ENCODE peak calls at places on chromosomes 13 and 19, in five cellular contexts. Q is K562, O is GM23248, A is PC-9, V is GM12878. C is an unnamed sample. For H3K4me1, the result is how much of the 10 kb centered on the place peaks cover.

GRCh38 chr19:45323671-45324081 is 1.0 kb upstream of the CKM start:
- DNase-seq in Q (no peak), O (peak), A (no peak), V (no peak), C (no peak)

GRCh38 chr13:42892760-42893159 is 99.3 kb downstream of the EPSTI1 start:
- DNase-seq in Q (no peak), O (peak), A (peak), V (no peak), C (peak)

GRCh38 chr19:11639245-11639601 is 41.9 kb downstream of the ZNF627 start:
- DNase-seq in Q (no peak), O (no peak), A (no peak), V (no peak), C (no peak)

GRCh38 chr13:71316964-71317363 is 550.0 kb downstream of the DACH1 start:
- DNase-seq in Q (no peak), O (no peak), A (no peak), V (no peak), C (no peak)

GRCh38 chr13:59424661-59425060 is 739.1 kb downstream of the DIAPH3 start:
- DNase-seq in Q (no peak), O (peak), A (no peak), V (no peak), C (peak)

GRCh38 chr13:94267581-94267980 is 211.9 kb downstream of the DCT start:
- DNase-seq in Q (no peak), O (no peak), A (no peak), V (no peak), C (no peak)

GRCh38 chr13:51728972-51729371 is 75.0 kb downstream of the DHRS12 start:
- DNase-seq in Q (no peak), O (peak), A (no peak), V (no peak), C (peak)

GRCh38 chr19:5881543-5882299 is 11.4 kb upstream of the FUT5 start:
- DNase-seq in Q (no peak), O (no peak), A (no peak), V (no peak), C (no peak)

GRCh38 chr19:15421726-15422260 is 3.0 kb upstream of the AKAP8L start:
- DNase-seq in Q (no peak), O (no peak), A (no peak), V (no peak), C (peak)

GRCh38 chr13:52084971-52085370 is 43.9 kb downstream of the NEK5 start:
- DNase-seq in Q (no peak), O (no peak), A (no peak), V (no peak), C (no peak)

GRCh38 chr13:81610613-81611012 is 1269.7 kb upstream of the SPRY2 start:
- DNase-seq in Q (no peak), O (no peak), A (no peak), V (no peak), C (no peak)

DNA sequence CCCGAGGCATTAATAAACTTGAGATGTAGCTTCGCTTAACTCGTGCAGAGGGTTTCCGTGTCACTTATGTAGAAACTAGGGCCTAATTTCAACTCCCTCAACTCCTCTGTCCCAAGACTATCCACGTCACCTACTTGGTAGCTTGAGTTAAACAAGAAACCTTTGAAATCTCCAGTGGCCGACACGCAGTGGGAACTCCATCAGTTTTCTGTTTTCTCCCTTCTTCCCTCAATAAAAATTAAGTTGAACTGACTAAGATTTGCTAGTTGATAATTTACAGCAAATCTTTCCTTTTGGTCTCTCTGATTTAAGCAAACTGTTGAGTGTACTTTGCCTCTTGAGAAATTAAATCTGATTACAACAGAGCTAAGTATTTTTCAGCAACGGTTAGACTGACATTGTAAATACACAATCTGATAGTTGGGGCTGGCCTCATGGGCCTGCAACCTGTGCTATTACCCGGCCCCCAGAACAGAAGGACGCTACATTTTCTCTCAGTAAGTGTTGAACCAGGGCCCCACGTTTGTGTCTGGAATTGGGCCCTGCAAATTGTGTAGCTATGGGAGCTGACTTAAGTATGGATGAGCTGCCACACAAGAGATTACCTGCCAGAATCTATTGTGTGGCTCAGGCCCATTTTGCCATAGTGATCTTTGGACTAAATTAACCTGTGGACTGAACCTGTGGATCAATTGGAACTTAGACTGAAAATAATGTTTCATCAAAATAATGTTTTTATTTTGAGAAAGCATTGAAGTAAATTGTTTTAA is 692 bp upstream of the ESD start:
- DNase-seq in Q (peak), O (peak), A (no peak), V (no peak), C (no peak)
- H3K4me1 ChIP-seq in Q (under half), O (under half), A (under half), V (under half), C (under half)

DNA sequence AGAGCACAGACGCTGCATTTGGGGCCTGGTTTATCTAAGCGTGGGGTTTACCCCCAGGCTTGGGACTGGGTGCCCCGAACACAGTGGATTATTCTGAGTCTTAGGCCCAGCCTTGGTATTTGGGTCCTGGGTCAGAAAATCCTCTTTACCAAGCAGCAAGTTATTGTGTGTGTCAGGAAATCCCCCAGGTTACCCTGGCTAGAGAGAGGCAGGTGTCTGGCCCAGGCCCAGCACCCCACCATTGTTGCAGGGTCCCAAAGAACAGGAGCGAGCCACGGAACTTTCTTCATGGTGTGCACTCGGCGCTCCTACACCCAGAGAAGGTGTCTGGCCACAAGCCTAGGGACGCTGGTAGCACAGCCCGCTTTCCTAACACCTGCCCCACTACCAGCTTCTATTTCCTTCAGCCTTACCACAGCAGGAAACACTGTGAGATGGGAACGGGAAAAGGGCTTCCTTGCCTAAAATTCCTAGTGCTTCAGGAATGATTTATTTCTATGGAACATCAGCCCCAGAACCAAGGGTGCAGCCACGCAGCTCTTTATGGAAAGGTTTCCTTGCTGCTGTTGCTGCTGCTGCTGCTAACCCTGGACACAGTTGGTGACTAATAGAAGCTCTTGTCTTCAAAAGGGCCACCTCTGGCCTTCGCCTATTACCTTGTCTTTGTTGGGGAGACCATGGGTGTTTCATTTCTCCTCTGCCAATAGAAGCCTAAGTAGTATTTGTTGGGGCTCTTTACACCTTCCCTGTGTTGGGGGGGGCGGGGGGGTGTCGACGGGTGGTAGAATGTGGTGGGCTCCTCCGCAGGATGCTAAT is 7.5 kb upstream of the CDX2 start:
- DNase-seq in Q (no peak), O (no peak), A (no peak), V (no peak), C (no peak)
- TF ChIP-seq EZH2 in Q (no peak), O (no peak), A (no peak), V (no peak), C (peak)

GRCh38 chr13:99327761-99328160 is 20.6 kb upstream of the GPR183 start:
- DNase-seq in Q (no peak), O (no peak), A (no peak), V (no peak), C (no peak)

GRCh38 chr13:99323488-99323887 is 16.3 kb upstream of the GPR183 start:
- DNase-seq in Q (no peak), O (peak), A (no peak), V (no peak), C (no peak)

GRCh38 chr13:99327133-99327532 is 19.9 kb upstream of the GPR183 start:
- DNase-seq in Q (no peak), O (no peak), A (no peak), V (no peak), C (no peak)

GRCh38 chr13:99329477-99329876 is 22.3 kb upstream of the GPR183 start:
- DNase-seq in Q (no peak), O (no peak), A (no peak), V (no peak), C (no peak)

DNA sequence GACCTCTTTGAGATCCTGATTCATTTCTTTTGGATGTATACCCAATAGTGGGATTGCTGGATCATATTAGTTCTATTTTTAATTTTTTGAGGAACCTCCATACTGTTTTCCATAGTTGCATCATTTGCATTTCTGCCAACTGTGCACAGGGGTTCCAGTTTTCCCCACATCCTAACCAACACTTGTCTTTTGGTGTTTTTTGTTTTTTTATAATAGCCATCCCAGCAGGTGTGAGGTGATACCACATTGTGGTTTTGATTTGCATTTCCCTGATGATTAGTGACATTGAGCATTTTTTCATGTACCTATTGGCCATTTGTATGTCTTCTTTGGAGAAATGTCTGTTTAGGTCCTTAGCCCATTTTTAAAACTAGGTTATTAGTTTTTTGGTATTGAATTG is 18.8 kb upstream of the GPR183 start:
- DNase-seq in Q (no peak), O (no peak), A (no peak), V (no peak), C (no peak)
- H3K4me2 ChIP-seq in Q (peak), O (no peak), A (no peak), V (peak), C (no peak)

GRCh38 chr13:29737061-29737460 is 113.4 kb downstream of the UBL3 start:
- DNase-seq in Q (no peak), O (no peak), A (no peak), V (no peak), C (no peak)
- H3K4me1 ChIP-seq in Q (under half), O (under half), A (under half), V (under half), C (under half)

C was measured in fibroblast of lung.